ENCODE peak calls at places on chromosome 15, in five cellular contexts. One of them, this sample, is unnamed. For H3K36me3, the result is how much of the 10 kb centered on the place peaks cover.

GRCh38 chr15:99566157-99566900 is 545 bp downstream of the MEF2A start:
- DNase-seq in adrenal gland: peak
- DNase-seq in suprapubic skin: no peak
- DNase-seq in ovary: peak
- DNase-seq in breast epithelium: no peak
- DNase-seq in this sample: peak

GRCh38 chr15:55564347-55565145 is 23.6 kb downstream of the PYGO1 start:
- DNase-seq in adrenal gland: no peak
- DNase-seq in suprapubic skin: no peak
- DNase-seq in ovary: no peak
- DNase-seq in breast epithelium: no peak
- DNase-seq in this sample: no peak

GRCh38 chr15:88312941-88313579 is 56.5 kb upstream of the NTRK3 start:
- DNase-seq in adrenal gland: no peak
- DNase-seq in suprapubic skin: no peak
- DNase-seq in ovary: no peak
- DNase-seq in breast epithelium: no peak
- DNase-seq in this sample: no peak

GRCh38 chr15:63986751-63987341 is 59.4 kb downstream of the DAPK2 start:
- DNase-seq in adrenal gland: no peak
- DNase-seq in suprapubic skin: no peak
- DNase-seq in ovary: no peak
- DNase-seq in breast epithelium: no peak
- DNase-seq in this sample: peak

GRCh38 chr15:38187646-38188313 is 64.9 kb upstream of the SPRED1 start:
- DNase-seq in adrenal gland: no peak
- DNase-seq in suprapubic skin: no peak
- DNase-seq in ovary: no peak
- DNase-seq in breast epithelium: no peak
- DNase-seq in this sample: no peak

GRCh38 chr15:39153718-39154117 is 427.2 kb upstream of the THBS1 start:
- DNase-seq in adrenal gland: no peak
- DNase-seq in suprapubic skin: no peak
- DNase-seq in ovary: no peak
- DNase-seq in breast epithelium: peak
- DNase-seq in this sample: peak

GRCh38 chr15:42091753-42092665 is 2.4 kb downstream of the PLA2G4D start:
- DNase-seq in adrenal gland: no peak
- DNase-seq in suprapubic skin: no peak
- DNase-seq in ovary: no peak
- DNase-seq in breast epithelium: no peak
- DNase-seq in this sample: no peak

GRCh38 chr15:26648676-26649075 is 124.2 kb downstream of the GABRB3 start:
- DNase-seq in adrenal gland: no peak
- DNase-seq in suprapubic skin: no peak
- DNase-seq in ovary: no peak
- DNase-seq in breast epithelium: no peak
- DNase-seq in this sample: no peak

GRCh38 chr15:97881568-97881967 is 78.9 kb upstream of the ARRDC4 start:
- DNase-seq in adrenal gland: no peak
- DNase-seq in suprapubic skin: no peak
- DNase-seq in ovary: no peak
- DNase-seq in breast epithelium: no peak
- DNase-seq in this sample: no peak

GRCh38 chr15:94029495-94029894 is 201.9 kb upstream of the MCTP2 start:
- DNase-seq in adrenal gland: no peak
- DNase-seq in suprapubic skin: no peak
- DNase-seq in ovary: no peak
- DNase-seq in breast epithelium: no peak
- DNase-seq in this sample: no peak

GRCh38 chr15:65077981-65078352 is 1.4 kb downstream of the KBTBD13 start:
- DNase-seq in adrenal gland: peak
- DNase-seq in suprapubic skin: no peak
- DNase-seq in ovary: peak
- DNase-seq in breast epithelium: no peak
- DNase-seq in this sample: peak

GRCh38 chr15:68276668-68277067 is 877 bp upstream of the FEM1B start:
- DNase-seq in adrenal gland: no peak
- DNase-seq in suprapubic skin: no peak
- DNase-seq in ovary: no peak
- DNase-seq in breast epithelium: no peak
- DNase-seq in this sample: no peak

GRCh38 chr15:68278345-68279217 is 1.0 kb downstream of the FEM1B start:
- DNase-seq in adrenal gland: no peak
- DNase-seq in suprapubic skin: no peak
- DNase-seq in ovary: no peak
- DNase-seq in breast epithelium: no peak
- DNase-seq in this sample: no peak

GRCh38 chr15:68277131-68277604 is 377 bp upstream of the FEM1B start:
- DNase-seq in adrenal gland: no peak
- DNase-seq in suprapubic skin: no peak
- DNase-seq in ovary: no peak
- DNase-seq in breast epithelium: no peak
- DNase-seq in this sample: peak

GRCh38 chr15:68279218-68279533 is 1.6 kb downstream of the FEM1B start:
- DNase-seq in adrenal gland: no peak
- DNase-seq in suprapubic skin: no peak
- DNase-seq in ovary: no peak
- DNase-seq in breast epithelium: no peak
- DNase-seq in this sample: no peak

GRCh38 chr15:68277605-68278344 is at the start of gene FEM1B:
- DNase-seq in adrenal gland: peak
- DNase-seq in suprapubic skin: peak
- DNase-seq in ovary: peak
- DNase-seq in breast epithelium: peak
- DNase-seq in this sample: peak
- TF ChIP-seq POLR2A in adrenal gland: peak
- TF ChIP-seq POLR2A in suprapubic skin: no peak
- TF ChIP-seq POLR2A in ovary: peak
- TF ChIP-seq POLR2A in breast epithelium: peak
- TF ChIP-seq POLR2A in this sample: peak

DNA sequence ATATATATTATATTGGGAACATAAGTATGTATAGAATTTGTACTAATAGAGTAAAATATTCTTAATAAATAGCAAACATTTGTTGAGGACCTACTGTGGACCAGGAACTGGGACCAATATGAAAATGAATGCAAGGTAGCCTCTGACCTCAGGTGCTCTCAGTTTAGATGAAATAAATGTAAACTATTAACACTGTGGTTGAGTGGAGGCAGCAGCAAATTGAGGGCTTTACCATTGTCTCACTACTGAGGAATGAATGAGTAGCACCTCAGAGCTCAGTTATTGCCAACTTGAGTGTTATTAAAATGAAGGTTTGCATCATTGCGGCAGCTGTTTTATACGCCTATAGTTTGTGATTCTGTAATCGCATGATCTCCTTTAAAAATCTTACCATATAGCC is 90.9 kb upstream of the CGNL1 start:
- DNase-seq in adrenal gland: no peak
- DNase-seq in suprapubic skin: no peak
- DNase-seq in ovary: no peak
- DNase-seq in breast epithelium: no peak
- DNase-seq in this sample: no peak
- H3K27ac ChIP-seq in adrenal gland: no peak
- H3K27ac ChIP-seq in suprapubic skin: no peak
- H3K27ac ChIP-seq in ovary: no peak
- H3K27ac ChIP-seq in breast epithelium: no peak
- H3K27ac ChIP-seq in this sample: no peak

DNA sequence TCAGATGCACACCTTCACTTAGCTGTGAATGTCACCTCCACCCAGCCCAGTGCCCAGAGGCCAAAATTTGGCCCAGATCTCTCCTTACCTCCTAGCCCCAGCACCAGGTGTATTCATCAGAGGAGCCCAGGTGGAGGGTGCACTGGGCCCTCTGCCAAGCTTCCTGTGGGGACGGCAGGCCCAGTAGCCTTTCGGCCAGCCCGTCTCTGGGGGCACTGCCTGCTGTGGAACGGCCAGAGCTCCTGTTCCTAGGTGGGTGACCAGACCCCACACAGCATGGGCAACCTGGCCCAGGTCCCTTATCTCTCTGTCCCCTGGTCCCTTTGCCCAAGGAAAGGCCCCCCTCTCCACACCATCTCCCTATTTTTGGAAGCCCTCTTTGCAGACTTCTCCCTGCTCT is 67.8 kb downstream of the AAGAB start:
- DNase-seq in adrenal gland: no peak
- DNase-seq in suprapubic skin: no peak
- DNase-seq in ovary: no peak
- DNase-seq in breast epithelium: no peak
- DNase-seq in this sample: no peak
- H3K36me3 ChIP-seq in adrenal gland: under half
- H3K36me3 ChIP-seq in suprapubic skin: half or more
- H3K36me3 ChIP-seq in ovary: under half
- H3K36me3 ChIP-seq in breast epithelium: under half
- H3K36me3 ChIP-seq in this sample: under half

GRCh38 chr15:73633111-73633990 is at the start of gene NPTN:
- DNase-seq in adrenal gland: peak
- DNase-seq in suprapubic skin: peak
- DNase-seq in ovary: peak
- DNase-seq in breast epithelium: peak
- DNase-seq in this sample: peak
- TF ChIP-seq POLR2A in adrenal gland: peak
- TF ChIP-seq POLR2A in suprapubic skin: no peak
- TF ChIP-seq POLR2A in ovary: peak
- TF ChIP-seq POLR2A in breast epithelium: peak
- TF ChIP-seq POLR2A in this sample: peak

GRCh38 chr15:56654624-56655023 is 78.7 kb downstream of the ZNF280D start:
- DNase-seq in adrenal gland: no peak
- DNase-seq in suprapubic skin: no peak
- DNase-seq in ovary: no peak
- DNase-seq in breast epithelium: no peak
- DNase-seq in this sample: no peak

GRCh38 chr15:56653082-56653481 is 80.2 kb downstream of the ZNF280D start:
- DNase-seq in adrenal gland: no peak
- DNase-seq in suprapubic skin: no peak
- DNase-seq in ovary: no peak
- DNase-seq in breast epithelium: no peak
- DNase-seq in this sample: no peak

GRCh38 chr15:56659197-56659596 is 74.1 kb downstream of the ZNF280D start:
- DNase-seq in adrenal gland: no peak
- DNase-seq in suprapubic skin: no peak
- DNase-seq in ovary: no peak
- DNase-seq in breast epithelium: no peak
- DNase-seq in this sample: no peak

GRCh38 chr15:56654216-56654615 is 79.1 kb downstream of the ZNF280D start:
- DNase-seq in adrenal gland: no peak
- DNase-seq in suprapubic skin: no peak
- DNase-seq in ovary: no peak
- DNase-seq in breast epithelium: no peak
- DNase-seq in this sample: no peak

DNA sequence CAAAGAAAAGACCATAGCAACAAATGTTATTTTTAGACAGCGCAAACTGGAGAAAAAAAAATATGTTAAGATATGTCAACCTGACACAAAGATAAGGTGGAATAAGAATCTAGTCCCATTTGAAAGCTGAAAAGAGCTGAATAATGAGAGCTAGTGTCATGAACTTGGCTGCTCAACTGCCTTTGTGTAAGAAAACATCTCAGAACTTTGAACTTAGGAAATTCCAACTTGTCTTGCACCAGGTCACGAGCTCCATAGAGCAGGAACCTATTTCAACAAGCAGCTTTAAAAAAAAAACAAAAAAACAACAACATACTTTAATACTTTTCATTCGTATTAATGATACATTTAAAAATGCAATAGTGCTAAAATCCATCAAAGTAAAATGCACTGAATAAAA is 79.5 kb downstream of the ZNF280D start:
- DNase-seq in adrenal gland: no peak
- DNase-seq in suprapubic skin: no peak
- DNase-seq in ovary: peak
- DNase-seq in breast epithelium: no peak
- DNase-seq in this sample: no peak
- H3K27ac ChIP-seq in adrenal gland: no peak
- H3K27ac ChIP-seq in suprapubic skin: no peak
- H3K27ac ChIP-seq in ovary: no peak
- H3K27ac ChIP-seq in breast epithelium: no peak
- H3K27ac ChIP-seq in this sample: no peak